ENCODE peak calls at places on chromosomes 3 and 15, in nine cellular contexts. One of them, this sample, is unnamed.

GRCh38 chr3:16319307-16319706 is 54.3 kb downstream of the OXNAD1 start:
- DNase-seq in left ventricle myocardium inferior: no peak
- DNase-seq in breast epithelium: no peak
- DNase-seq in AG20443: no peak
- DNase-seq in AG08395: no peak
- DNase-seq in stimulated activated CD4-positive, alpha-beta T cell treated with anti-CD3 and anti-CD28 coated beads, Interleukin-12 subunit alpha, Interleukin-12 subunit beta, amount 100 ng/mL, for 4 hours: peak
- DNase-seq in HCEC 1CT: no peak
- DNase-seq in T follicular helper cell: peak
- DNase-seq in nephron progenitor cell: no peak
- DNase-seq in this sample: no peak

GRCh38 chr3:139617656-139618268 is 60.0 kb downstream of the NMNAT3 start:
- DNase-seq in left ventricle myocardium inferior: no peak
- DNase-seq in breast epithelium: no peak
- DNase-seq in AG20443: no peak
- DNase-seq in AG08395: no peak
- DNase-seq in stimulated activated CD4-positive, alpha-beta T cell treated with anti-CD3 and anti-CD28 coated beads, Interleukin-12 subunit alpha, Interleukin-12 subunit beta, amount 100 ng/mL, for 4 hours: no peak
- DNase-seq in HCEC 1CT: no peak
- DNase-seq in T follicular helper cell: no peak
- DNase-seq in nephron progenitor cell: no peak
- DNase-seq in this sample: no peak

GRCh38 chr15:84586641-84587160 is 14.1 kb upstream of the ZSCAN2 start:
- DNase-seq in left ventricle myocardium inferior: no peak
- DNase-seq in breast epithelium: no peak
- DNase-seq in AG20443: no peak
- DNase-seq in AG08395: no peak
- DNase-seq in stimulated activated CD4-positive, alpha-beta T cell treated with anti-CD3 and anti-CD28 coated beads, Interleukin-12 subunit alpha, Interleukin-12 subunit beta, amount 100 ng/mL, for 4 hours: no peak
- DNase-seq in HCEC 1CT: no peak
- DNase-seq in T follicular helper cell: no peak
- DNase-seq in nephron progenitor cell: no peak
- DNase-seq in this sample: no peak

GRCh38 chr3:50044976-50045375 is 43.7 kb upstream of the RBM5 start:
- DNase-seq in left ventricle myocardium inferior: no peak
- DNase-seq in breast epithelium: no peak
- DNase-seq in AG20443: no peak
- DNase-seq in AG08395: no peak
- DNase-seq in stimulated activated CD4-positive, alpha-beta T cell treated with anti-CD3 and anti-CD28 coated beads, Interleukin-12 subunit alpha, Interleukin-12 subunit beta, amount 100 ng/mL, for 4 hours: no peak
- DNase-seq in HCEC 1CT: no peak
- DNase-seq in T follicular helper cell: no peak
- DNase-seq in nephron progenitor cell: no peak
- DNase-seq in this sample: peak

GRCh38 chr3:12428131-12428530 is 56.1 kb upstream of the TSEN2 start:
- DNase-seq in left ventricle myocardium inferior: no peak
- DNase-seq in breast epithelium: no peak
- DNase-seq in AG20443: peak
- DNase-seq in AG08395: peak
- DNase-seq in stimulated activated CD4-positive, alpha-beta T cell treated with anti-CD3 and anti-CD28 coated beads, Interleukin-12 subunit alpha, Interleukin-12 subunit beta, amount 100 ng/mL, for 4 hours: no peak
- DNase-seq in HCEC 1CT: no peak
- DNase-seq in T follicular helper cell: no peak
- DNase-seq in nephron progenitor cell: no peak
- DNase-seq in this sample: no peak

GRCh38 chr3:101223016-101223415 is 97.4 kb downstream of the IMPG2 start:
- DNase-seq in left ventricle myocardium inferior: no peak
- DNase-seq in breast epithelium: no peak
- DNase-seq in AG20443: peak
- DNase-seq in AG08395: no peak
- DNase-seq in stimulated activated CD4-positive, alpha-beta T cell treated with anti-CD3 and anti-CD28 coated beads, Interleukin-12 subunit alpha, Interleukin-12 subunit beta, amount 100 ng/mL, for 4 hours: no peak
- DNase-seq in HCEC 1CT: no peak
- DNase-seq in T follicular helper cell: no peak
- DNase-seq in nephron progenitor cell: no peak
- DNase-seq in this sample: no peak

GRCh38 chr3:148042663-148043445 is 633.7 kb downstream of the ZIC1 start:
- DNase-seq in left ventricle myocardium inferior: no peak
- DNase-seq in breast epithelium: no peak
- DNase-seq in AG20443: no peak
- DNase-seq in AG08395: peak
- DNase-seq in stimulated activated CD4-positive, alpha-beta T cell treated with anti-CD3 and anti-CD28 coated beads, Interleukin-12 subunit alpha, Interleukin-12 subunit beta, amount 100 ng/mL, for 4 hours: no peak
- DNase-seq in HCEC 1CT: peak
- DNase-seq in T follicular helper cell: no peak
- DNase-seq in nephron progenitor cell: no peak
- DNase-seq in this sample: no peak

GRCh38 chr3:33339758-33340157 is 62.5 kb downstream of the FBXL2 start:
- DNase-seq in left ventricle myocardium inferior: no peak
- DNase-seq in breast epithelium: no peak
- DNase-seq in AG20443: no peak
- DNase-seq in AG08395: no peak
- DNase-seq in stimulated activated CD4-positive, alpha-beta T cell treated with anti-CD3 and anti-CD28 coated beads, Interleukin-12 subunit alpha, Interleukin-12 subunit beta, amount 100 ng/mL, for 4 hours: no peak
- DNase-seq in HCEC 1CT: no peak
- DNase-seq in T follicular helper cell: no peak
- DNase-seq in nephron progenitor cell: no peak
- DNase-seq in this sample: no peak

GRCh38 chr3:169667380-169667671 is 3.8 kb upstream of the MECOM start:
- DNase-seq in left ventricle myocardium inferior: no peak
- DNase-seq in breast epithelium: no peak
- DNase-seq in AG20443: no peak
- DNase-seq in AG08395: no peak
- DNase-seq in stimulated activated CD4-positive, alpha-beta T cell treated with anti-CD3 and anti-CD28 coated beads, Interleukin-12 subunit alpha, Interleukin-12 subunit beta, amount 100 ng/mL, for 4 hours: no peak
- DNase-seq in HCEC 1CT: no peak
- DNase-seq in T follicular helper cell: no peak
- DNase-seq in nephron progenitor cell: no peak
- DNase-seq in this sample: no peak

GRCh38 chr3:11719406-11720219 is 75.9 kb upstream of the VGLL4 start:
- DNase-seq in left ventricle myocardium inferior: peak
- DNase-seq in breast epithelium: peak
- DNase-seq in AG20443: peak
- DNase-seq in AG08395: peak
- DNase-seq in stimulated activated CD4-positive, alpha-beta T cell treated with anti-CD3 and anti-CD28 coated beads, Interleukin-12 subunit alpha, Interleukin-12 subunit beta, amount 100 ng/mL, for 4 hours: peak
- DNase-seq in HCEC 1CT: peak
- DNase-seq in T follicular helper cell: peak
- DNase-seq in nephron progenitor cell: peak
- DNase-seq in this sample: peak